ENCODE peak calls at places on chromosomes 16 and 17, in seven cellular contexts. U is suprapubic skin, B is H1, M is Panc1, R is transverse colon, L is breast epithelium, E is GM23338. T is an unnamed sample.

GRCh38 chr17:57572062-57572461 is 173.0 kb downstream of the CCDC182 start:
- DNase-seq in U (no peak), B (no peak), M (no peak), R (no peak), L (no peak), E (no peak), T (no peak)

GRCh38 chr17:78143214-78144145 is 2.7 kb upstream of the C17orf99 start:
- DNase-seq in U (no peak), B (no peak), M (no peak), R (no peak), L (no peak), E (no peak), T (no peak)

GRCh38 chr17:46832945-46833839 is 14.7 kb upstream of the WNT3 start:
- DNase-seq in U (no peak), B (no peak), M (no peak), R (no peak), L (no peak), E (no peak), T (no peak)

GRCh38 chr16:72673118-72673517 is 374.8 kb downstream of the ZFHX3 start:
- DNase-seq in U (no peak), B (no peak), M (no peak), R (no peak), L (no peak), E (peak; percentile 23), T (no peak)

GRCh38 chr16:85169333-85170065 is 57.2 kb upstream of the CIBAR2 start:
- DNase-seq in U (no peak), B (no peak), M (no peak), R (no peak), L (no peak), E (no peak), T (no peak)

GRCh38 chr17:79997004-79997673 is 38.5 kb downstream of the TBC1D16 start:
- DNase-seq in U (no peak), B (no peak), M (no peak), R (no peak), L (no peak), E (no peak), T (peak; percentile 93)

GRCh38 chr16:87570938-87571867 is 31.1 kb upstream of the JPH3 start:
- DNase-seq in U (no peak), B (no peak), M (no peak), R (peak; percentile 66), L (peak; percentile 71), E (peak; percentile 89), T (no peak)

GRCh38 chr17:39073916-39074315 is 77.5 kb downstream of the PLXDC1 start:
- DNase-seq in U (no peak), B (no peak), M (no peak), R (no peak), L (no peak), E (no peak), T (no peak)

GRCh38 chr17:44362964-44363612 is 565 bp downstream of the FAM171A2 start:
- DNase-seq in U (peak; percentile 66), B (no peak), M (no peak), R (no peak), L (no peak), E (peak; percentile 53), T (no peak)

GRCh38 chr17:28030386-28030785 is 12.1 kb upstream of the NLK start:
- DNase-seq in U (no peak), B (no peak), M (no peak), R (no peak), L (no peak), E (no peak), T (no peak)

GRCh38 chr16:90061437-90061836 is 15.7 kb downstream of the PRDM7 start:
- DNase-seq in U (no peak), B (no peak), M (no peak), R (no peak), L (no peak), E (no peak), T (no peak)

GRCh38 chr17:7403043-7403901 is 625 bp downstream of the TMEM256 start:
- DNase-seq in U (peak; percentile 84), B (no peak), M (no peak), R (peak; percentile 75), L (no peak), E (peak; percentile 78), T (no peak)

DNA sequence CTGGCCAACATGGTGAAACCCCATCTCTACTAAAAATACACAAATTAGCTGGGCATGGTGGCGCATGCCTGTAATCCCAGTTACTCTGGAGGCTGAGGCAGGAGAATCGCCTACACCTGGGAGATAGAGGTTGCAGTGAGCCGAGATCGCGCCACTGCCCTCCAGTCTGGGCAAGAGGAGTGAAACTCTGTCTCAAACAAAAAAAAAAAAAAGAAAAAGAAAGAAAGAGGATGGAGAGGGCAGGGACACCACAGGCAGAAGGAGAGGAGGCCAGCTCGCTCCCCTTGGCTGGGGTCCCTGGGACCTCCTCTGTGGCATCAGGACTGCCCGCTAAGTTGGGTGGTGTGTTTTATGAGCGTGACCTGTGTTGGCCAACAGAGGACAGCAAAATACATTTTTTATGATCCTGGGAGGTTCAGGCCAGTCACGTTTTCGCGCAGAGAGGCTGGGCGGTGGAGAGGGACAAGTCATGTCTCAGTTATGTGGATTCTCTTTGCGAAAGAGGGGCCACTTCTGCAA is 229.6 kb downstream of the MRTFB start:
- DNase-seq in U (peak; percentile 89), B (no peak), M (peak; percentile 82), R (peak; percentile 69), L (peak; percentile 71), E (peak; percentile 70), T (no peak)
- TF ChIP-seq POLR2AphosphoS5 in U (no peak), B (no peak), M (no peak), R (peak; percentile 24), L (peak; percentile 19), E (no peak), T (no peak)

GRCh38 chr16:6856578-6856977 is 476.1 kb upstream of the RBFOX1 start:
- DNase-seq in U (no peak), B (no peak), M (no peak), R (no peak), L (no peak), E (no peak), T (no peak)
- TF ChIP-seq POLR2AphosphoS5 in U (no peak), B (no peak), M (no peak), R (no peak), L (no peak), E (no peak), T (no peak)

GRCh38 chr17:19445105-19445504 is 34.1 kb downstream of the RNF112 start:
- DNase-seq in U (no peak), B (no peak), M (no peak), R (no peak), L (no peak), E (no peak), T (no peak)

GRCh38 chr17:19443148-19443547 is 32.1 kb downstream of the RNF112 start:
- DNase-seq in U (no peak), B (no peak), M (no peak), R (no peak), L (no peak), E (no peak), T (no peak)

GRCh38 chr17:19448341-19449268 is 37.6 kb downstream of the RNF112 start:
- DNase-seq in U (no peak), B (no peak), M (peak; percentile 61), R (no peak), L (no peak), E (no peak), T (peak; percentile 14)

GRCh38 chr17:19447085-19447583 is 36.1 kb downstream of the RNF112 start:
- DNase-seq in U (peak; percentile 77), B (no peak), M (peak; percentile 69), R (peak; percentile 80), L (peak; percentile 60), E (peak; percentile 94), T (peak; percentile 53)
- TF ChIP-seq POLR2AphosphoS5 in U (no peak), B (no peak), M (no peak), R (no peak), L (peak; percentile 47), E (no peak), T (no peak)

DNA sequence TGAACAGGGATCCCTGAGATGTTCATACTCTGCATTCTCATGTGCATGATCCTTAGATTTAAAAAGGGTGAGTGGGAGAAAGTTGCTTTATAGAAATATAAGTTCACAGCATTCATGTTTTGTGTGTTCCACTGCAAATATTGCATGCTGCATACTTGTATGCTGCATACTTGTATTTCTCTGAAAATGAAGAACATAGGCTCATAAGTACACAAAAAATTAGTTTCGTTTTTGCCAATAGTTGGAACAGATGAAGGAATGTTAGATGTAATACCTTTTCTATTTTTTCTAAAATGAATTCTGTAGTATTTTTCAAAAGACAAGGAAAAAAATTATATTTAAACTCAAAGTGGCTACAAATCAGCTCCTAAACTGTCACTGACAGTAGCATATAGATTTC is 79.0 kb downstream of the NFAT5 start:
- DNase-seq in U (no peak), B (no peak), M (no peak), R (no peak), L (no peak), E (no peak), T (no peak)
- TF ChIP-seq POLR2AphosphoS5 in U (no peak), B (no peak), M (no peak), R (no peak), L (no peak), E (no peak), T (no peak)

GRCh38 chr17:59840908-59841666 is 51.7 kb downstream of the TUBD1 start:
- DNase-seq in U (no peak), B (no peak), M (no peak), R (no peak), L (no peak), E (no peak), T (no peak)
- TF ChIP-seq POLR2AphosphoS5 in U (no peak), B (peak; percentile 99), M (peak; percentile 69), R (peak; percentile 56), L (peak; percentile 58), E (no peak), T (no peak)

DNA sequence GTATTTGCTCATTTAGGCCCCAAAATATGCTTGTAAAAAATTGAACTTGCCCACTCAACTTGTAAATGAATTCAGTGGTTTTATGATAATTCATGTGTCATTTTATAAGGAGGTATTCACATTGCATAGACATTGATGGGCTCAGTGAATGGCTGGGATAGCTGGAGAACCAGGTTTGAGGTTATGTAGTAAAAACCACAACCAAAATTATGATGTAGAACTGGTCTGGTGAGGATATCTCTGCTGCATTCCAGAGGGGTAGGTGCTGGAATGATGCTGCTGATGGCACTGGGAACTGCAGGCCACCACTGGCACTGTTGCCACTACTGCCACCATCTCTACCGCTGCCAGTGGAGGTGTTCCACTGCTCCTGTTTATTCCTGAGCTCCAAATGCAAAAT is 21.5 kb upstream of the RABEP1 start:
- DNase-seq in U (no peak), B (no peak), M (no peak), R (no peak), L (no peak), E (no peak), T (no peak)
- TF ChIP-seq POLR2AphosphoS5 in U (no peak), B (no peak), M (no peak), R (no peak), L (no peak), E (no peak), T (no peak)

GRCh38 chr17:5439446-5439764 is 450 bp upstream of the C1QBP start:
- DNase-seq in U (no peak), B (no peak), M (no peak), R (no peak), L (no peak), E (no peak), T (no peak)

GRCh38 chr17:5431929-5432556 is 6.9 kb downstream of the C1QBP start:
- DNase-seq in U (no peak), B (no peak), M (no peak), R (no peak), L (no peak), E (no peak), T (no peak)

GRCh38 chr17:5438716-5439445 is at the start of gene C1QBP:
- DNase-seq in U (peak; percentile 93), B (peak; percentile 88), M (peak; percentile 82), R (peak; percentile 96), L (peak; percentile 93), E (peak; percentile 96), T (no peak)

GRCh38 chr17:5437721-5438317 is 1.1 kb downstream of the C1QBP start:
- DNase-seq in U (no peak), B (no peak), M (no peak), R (no peak), L (no peak), E (no peak), T (no peak)

GRCh38 chr17:5434984-5435383 is 4.0 kb downstream of the C1QBP start:
- DNase-seq in U (no peak), B (no peak), M (no peak), R (no peak), L (no peak), E (no peak), T (no peak)
- TF ChIP-seq POLR2AphosphoS5 in U (no peak), B (no peak), M (no peak), R (no peak), L (no peak), E (no peak), T (no peak)

T was measured in SK-N-MC.